ENCODE peak calls at places on chromosomes 3 and 15, in four cellular contexts. One of them, this sample, is unnamed.

GRCh38 chr3:54433846-54434245 is 311.5 kb downstream of the CACNA2D3 start:
- DNase-seq in H1: peak
- DNase-seq in GM12878: no peak
- DNase-seq in NT2/D1: peak
- DNase-seq in this sample: peak

GRCh38 chr3:150627557-150627956 is 24.4 kb downstream of the SELENOT start:
- DNase-seq in NT2/D1: no peak
- DNase-seq in H1: no peak
- DNase-seq in GM12878: no peak
- DNase-seq in this sample: no peak

GRCh38 chr3:166527325-166527724 is 690.1 kb upstream of the BCHE start:
- DNase-seq in GM12878: no peak
- DNase-seq in NT2/D1: no peak
- DNase-seq in H1: no peak
- DNase-seq in this sample: no peak

GRCh38 chr3:188706176-188706575 is 465.6 kb upstream of the TPRG1 start:
- DNase-seq in H1: no peak
- DNase-seq in GM12878: no peak
- DNase-seq in NT2/D1: no peak
- DNase-seq in this sample: no peak

GRCh38 chr3:142904639-142905441 is 16.0 kb upstream of the PCOLCE2 start:
- DNase-seq in NT2/D1: no peak
- DNase-seq in H1: no peak
- DNase-seq in GM12878: no peak
- DNase-seq in this sample: peak

GRCh38 chr15:77544162-77544561 is 88.5 kb downstream of the LINGO1 start:
- DNase-seq in H1: no peak
- DNase-seq in GM12878: no peak
- DNase-seq in NT2/D1: no peak
- DNase-seq in this sample: no peak

GRCh38 chr3:51985971-51986947 is 2.9 kb downstream of the ACY1 start:
- DNase-seq in NT2/D1: no peak
- DNase-seq in H1: no peak
- DNase-seq in GM12878: no peak
- DNase-seq in this sample: no peak

GRCh38 chr3:81485444-81485865 is 276.0 kb downstream of the GBE1 start:
- DNase-seq in NT2/D1: no peak
- DNase-seq in H1: no peak
- DNase-seq in GM12878: peak
- DNase-seq in this sample: no peak

GRCh38 chr3:127590282-127590592 is 296 bp downstream of the TPRA1 start:
- DNase-seq in NT2/D1: no peak
- DNase-seq in H1: no peak
- DNase-seq in GM12878: no peak
- DNase-seq in this sample: no peak

GRCh38 chr3:78912687-78913086 is 855.1 kb downstream of the ROBO1 start:
- DNase-seq in H1: no peak
- DNase-seq in GM12878: no peak
- DNase-seq in NT2/D1: no peak
- DNase-seq in this sample: no peak

GRCh38 chr3:187641319-187641976 is 28.7 kb downstream of the SST start:
- DNase-seq in GM12878: no peak
- DNase-seq in NT2/D1: no peak
- DNase-seq in H1: no peak
- DNase-seq in this sample: no peak

GRCh38 chr3:58242340-58242739 is 4.7 kb downstream of the ABHD6 start:
- DNase-seq in GM12878: no peak
- DNase-seq in NT2/D1: no peak
- DNase-seq in H1: no peak
- DNase-seq in this sample: no peak

GRCh38 chr3:196868297-196868661 is 559 bp downstream of the SENP5 start:
- DNase-seq in GM12878: no peak
- DNase-seq in NT2/D1: peak
- DNase-seq in H1: no peak
- DNase-seq in this sample: peak

GRCh38 chr15:41558400-41559238 is at the start of gene TYRO3:
- DNase-seq in GM12878: no peak
- DNase-seq in NT2/D1: no peak
- DNase-seq in H1: no peak
- DNase-seq in this sample: peak

GRCh38 chr3:181709537-181710279 is 2.0 kb upstream of the SOX2 start:
- DNase-seq in NT2/D1: no peak
- DNase-seq in H1: no peak
- DNase-seq in GM12878: no peak
- DNase-seq in this sample: no peak

GRCh38 chr3:37542286-37542685 is 319.4 kb upstream of the CTDSPL start:
- DNase-seq in GM12878: no peak
- DNase-seq in H1: no peak
- DNase-seq in NT2/D1: no peak
- DNase-seq in this sample: no peak

GRCh38 chr3:136817448-136817847 is 1.5 kb upstream of the SLC35G2 start:
- DNase-seq in H1: no peak
- DNase-seq in GM12878: no peak
- DNase-seq in NT2/D1: no peak
- DNase-seq in this sample: no peak

GRCh38 chr3:22236490-22237271 is 485.7 kb upstream of the ZNF385D start:
- DNase-seq in H1: no peak
- DNase-seq in NT2/D1: no peak
- DNase-seq in GM12878: no peak
- DNase-seq in this sample: no peak

GRCh38 chr15:52252781-52253180 is 42.8 kb downstream of the MYO5C start:
- DNase-seq in GM12878: no peak
- DNase-seq in NT2/D1: no peak
- DNase-seq in H1: no peak
- DNase-seq in this sample: no peak

GRCh38 chr15:77446840-77447390 is 26.2 kb downstream of the HMG20A start:
- DNase-seq in NT2/D1: no peak
- DNase-seq in GM12878: no peak
- DNase-seq in H1: no peak
- DNase-seq in this sample: no peak

GRCh38 chr3:101964861-101965260 is 115.5 kb downstream of the NFKBIZ start:
- DNase-seq in NT2/D1: no peak
- DNase-seq in GM12878: no peak
- DNase-seq in H1: no peak
- DNase-seq in this sample: no peak

GRCh38 chr15:58559904-58560588 is 128.3 kb downstream of the LIPC start:
- DNase-seq in NT2/D1: no peak
- DNase-seq in GM12878: no peak
- DNase-seq in H1: no peak
- DNase-seq in this sample: no peak

GRCh38 chr3:28623106-28623505 is 274.5 kb upstream of the AZI2 start:
- DNase-seq in NT2/D1: no peak
- DNase-seq in GM12878: no peak
- DNase-seq in H1: no peak
- DNase-seq in this sample: no peak

GRCh38 chr3:112308151-112308911 is 14.3 kb upstream of the SLC9C1 start:
- DNase-seq in NT2/D1: no peak
- DNase-seq in GM12878: no peak
- DNase-seq in H1: no peak
- DNase-seq in this sample: no peak

GRCh38 chr3:80285370-80285769 is 517.6 kb upstream of the ROBO1 start:
- DNase-seq in NT2/D1: no peak
- DNase-seq in H1: no peak
- DNase-seq in GM12878: no peak
- DNase-seq in this sample: peak

GRCh38 chr15:95940431-95940985 is 390.0 kb upstream of the NR2F2 start:
- DNase-seq in GM12878: no peak
- DNase-seq in H1: no peak
- DNase-seq in NT2/D1: no peak
- DNase-seq in this sample: no peak

GRCh38 chr15:70465812-70466211 is 297.5 kb downstream of the UACA start:
- DNase-seq in H1: no peak
- DNase-seq in NT2/D1: no peak
- DNase-seq in GM12878: no peak
- DNase-seq in this sample: no peak

GRCh38 chr3:123081718-123082369 is 15.0 kb downstream of the PDIA5 start:
- DNase-seq in GM12878: no peak
- DNase-seq in H1: no peak
- DNase-seq in NT2/D1: no peak
- DNase-seq in this sample: no peak

GRCh38 chr15:27382296-27382695 is 411.3 kb downstream of the GABRG3 start:
- DNase-seq in NT2/D1: no peak
- DNase-seq in GM12878: no peak
- DNase-seq in H1: no peak
- DNase-seq in this sample: no peak

GRCh38 chr15:52558196-52558595 is 10.6 kb downstream of the ARPP19 start:
- DNase-seq in GM12878: peak
- DNase-seq in H1: no peak
- DNase-seq in NT2/D1: no peak
- DNase-seq in this sample: no peak

GRCh38 chr3:144128117-144128892 is 156.7 kb downstream of the DIPK2A start:
- DNase-seq in NT2/D1: no peak
- DNase-seq in GM12878: peak
- DNase-seq in H1: no peak
- DNase-seq in this sample: no peak

GRCh38 chr15:31035610-31036009 is 44.2 kb upstream of the MTMR10 start:
- DNase-seq in NT2/D1: no peak
- DNase-seq in GM12878: no peak
- DNase-seq in H1: no peak
- DNase-seq in this sample: no peak

GRCh38 chr3:64311424-64311920 is 86.2 kb upstream of the PRICKLE2 start:
- DNase-seq in NT2/D1: no peak
- DNase-seq in GM12878: no peak
- DNase-seq in H1: no peak
- DNase-seq in this sample: no peak

GRCh38 chr15:43241100-43241499 is 20.3 kb upstream of the EPB42 start:
- DNase-seq in NT2/D1: no peak
- DNase-seq in GM12878: no peak
- DNase-seq in H1: no peak
- DNase-seq in this sample: no peak

GRCh38 chr3:62665627-62666433 is 209.4 kb downstream of the CADPS start:
- DNase-seq in H1: peak
- DNase-seq in GM12878: peak
- DNase-seq in NT2/D1: peak
- DNase-seq in this sample: peak

DNA sequence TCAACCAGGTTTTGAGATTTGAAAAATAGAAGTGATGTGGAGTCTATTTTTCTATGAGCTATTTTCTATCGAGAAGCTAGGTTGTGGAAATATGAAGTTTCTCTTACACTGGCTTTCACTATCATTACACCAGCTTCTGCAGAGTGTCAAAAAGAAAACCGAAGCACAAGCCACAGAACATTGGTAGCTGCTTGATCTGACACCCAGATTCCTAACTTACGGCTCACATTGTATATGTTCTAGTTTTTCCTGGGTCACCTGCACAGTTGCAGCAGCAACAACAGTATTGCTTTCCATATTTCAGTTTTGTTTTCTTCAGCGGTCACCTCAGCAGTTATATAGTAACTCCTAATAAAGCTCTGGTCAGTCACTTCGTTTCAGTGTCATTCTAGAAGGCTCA is 790.1 kb downstream of the PLOD2 start:
- DNase-seq in NT2/D1: no peak
- DNase-seq in GM12878: no peak
- DNase-seq in H1: no peak
- DNase-seq in this sample: no peak
- TF ChIP-seq SUZ12 in NT2/D1: no peak
- TF ChIP-seq SUZ12 in GM12878: no peak
- TF ChIP-seq SUZ12 in H1: no peak
- TF ChIP-seq SUZ12 in this sample: no peak

DNA sequence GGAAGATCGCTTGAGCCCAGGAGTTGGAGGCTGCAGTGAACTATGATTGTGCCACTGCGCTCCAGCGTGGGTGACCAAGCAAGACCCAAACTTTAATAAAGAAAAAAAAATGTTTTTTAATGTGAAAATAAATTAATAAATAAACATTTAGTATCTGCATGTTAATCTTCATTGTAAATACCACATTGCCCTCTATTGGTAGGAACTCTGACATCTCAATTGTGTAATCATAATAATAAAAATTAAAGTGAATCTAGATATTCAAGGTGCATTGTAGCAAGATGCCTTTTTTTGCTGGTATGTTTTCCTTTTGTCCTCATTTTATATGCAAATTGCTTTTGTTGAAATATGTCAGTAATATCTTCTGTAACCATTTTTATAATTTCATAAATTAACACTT is 95.0 kb upstream of the LIMD1 start:
- DNase-seq in H1: no peak
- DNase-seq in NT2/D1: no peak
- DNase-seq in GM12878: no peak
- DNase-seq in this sample: no peak
- TF ChIP-seq SUZ12 in H1: no peak
- TF ChIP-seq SUZ12 in NT2/D1: no peak
- TF ChIP-seq SUZ12 in GM12878: no peak
- TF ChIP-seq SUZ12 in this sample: no peak

DNA sequence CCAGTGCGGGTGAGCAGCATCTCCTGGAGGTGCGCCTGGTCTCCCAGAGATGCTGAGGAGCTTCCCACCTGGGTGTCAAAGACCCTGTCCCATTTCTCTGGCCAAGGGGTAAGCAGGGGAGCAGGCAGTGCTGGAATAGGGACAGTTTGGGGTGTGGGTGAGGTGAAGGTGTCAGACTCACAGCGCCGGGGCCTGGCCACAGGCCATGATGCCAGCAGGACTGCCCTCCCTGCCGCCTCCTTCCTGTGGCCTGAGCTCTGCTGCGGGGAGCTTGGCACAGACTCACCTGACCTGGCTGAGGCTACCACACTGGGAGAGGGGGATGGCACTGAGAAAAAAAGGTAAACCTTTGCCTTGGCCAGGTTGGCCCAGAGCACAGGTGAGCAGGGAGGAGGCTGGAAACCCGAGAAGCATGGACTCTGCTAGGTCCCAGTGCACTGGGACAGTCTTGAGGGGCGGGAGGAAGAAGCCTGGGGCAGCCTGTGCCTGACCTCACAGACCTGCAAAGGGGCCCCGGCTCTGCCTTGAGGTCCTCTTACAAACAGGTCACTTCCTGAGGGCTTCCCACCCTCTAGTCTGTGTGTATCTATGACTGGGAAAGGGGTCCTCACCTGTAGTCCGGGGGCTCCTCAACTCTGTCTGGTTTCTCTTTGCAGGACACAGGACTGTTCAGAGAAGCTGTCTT is 28.2 kb downstream of the GRAMD2A start:
- DNase-seq in H1: no peak
- DNase-seq in GM12878: no peak
- DNase-seq in NT2/D1: no peak
- DNase-seq in this sample: no peak
- TF ChIP-seq SUZ12 in H1: no peak
- TF ChIP-seq SUZ12 in GM12878: no peak
- TF ChIP-seq SUZ12 in NT2/D1: no peak
- TF ChIP-seq SUZ12 in this sample: no peak

DNA sequence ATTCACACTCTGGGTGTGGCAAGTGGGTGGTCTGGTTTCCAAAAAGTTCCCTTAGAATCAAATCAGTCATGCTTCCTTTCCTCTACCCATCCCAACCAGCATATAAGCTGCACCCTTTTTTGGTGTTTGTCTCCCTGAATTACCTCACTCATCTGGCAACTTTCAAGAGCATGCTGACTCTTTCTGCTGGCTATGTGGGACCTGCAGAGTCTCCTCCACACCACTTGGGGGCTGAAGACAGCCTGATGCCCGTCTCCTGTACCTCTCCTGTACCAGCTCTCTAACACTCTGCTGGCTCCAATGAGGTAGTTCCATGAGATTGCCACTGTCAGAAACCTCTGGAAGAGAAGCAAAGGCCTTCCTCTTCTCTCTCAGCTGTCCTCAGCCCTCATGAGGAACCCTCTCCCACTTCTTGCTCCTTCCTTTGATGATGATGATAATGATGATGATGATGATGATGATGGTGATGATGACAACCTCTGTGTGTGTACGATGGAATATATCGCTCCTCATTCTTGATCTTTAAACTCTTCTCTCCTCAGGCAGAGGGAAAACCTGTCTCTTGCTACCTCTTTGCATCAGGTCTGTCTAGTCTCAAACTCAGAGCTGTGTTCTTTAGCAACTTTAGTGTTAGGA is 257.4 kb downstream of the ZNF621 start:
- DNase-seq in NT2/D1: no peak
- DNase-seq in H1: no peak
- DNase-seq in GM12878: no peak
- DNase-seq in this sample: peak
- TF ChIP-seq SUZ12 in NT2/D1: no peak
- TF ChIP-seq SUZ12 in H1: no peak
- TF ChIP-seq SUZ12 in GM12878: no peak
- TF ChIP-seq SUZ12 in this sample: no peak